ENCODE peak calls at places on chromosomes 13 and 19, in four cellular contexts. One of them, this sample, is unnamed.

GRCh38 chr19:33241091-33241529 is 15.5 kb upstream of the SLC7A10 start:
- DNase-seq in RWPE1: no peak
- DNase-seq in activated naive CD8-positive, alpha-beta T cell treated with anti-CD3 and anti-CD28 coated beads, Interleukin-2, amount 10 ng/mL, durations not matched to agents 7 days and 5 days: no peak
- DNase-seq in nephron progenitor cell: no peak
- DNase-seq in this sample: no peak

GRCh38 chr13:38543561-38543960 is 143.3 kb upstream of the FREM2 start:
- DNase-seq in RWPE1: no peak
- DNase-seq in activated naive CD8-positive, alpha-beta T cell treated with anti-CD3 and anti-CD28 coated beads, Interleukin-2, amount 10 ng/mL, durations not matched to agents 7 days and 5 days: no peak
- DNase-seq in nephron progenitor cell: no peak
- DNase-seq in this sample: no peak

GRCh38 chr13:30159446-30159839 is 147.9 kb downstream of the KATNAL1 start:
- DNase-seq in RWPE1: peak
- DNase-seq in activated naive CD8-positive, alpha-beta T cell treated with anti-CD3 and anti-CD28 coated beads, Interleukin-2, amount 10 ng/mL, durations not matched to agents 7 days and 5 days: no peak
- DNase-seq in nephron progenitor cell: no peak
- DNase-seq in this sample: peak

GRCh38 chr19:46984077-46985010 is 35.3 kb upstream of the NPAS1 start:
- DNase-seq in RWPE1: peak
- DNase-seq in activated naive CD8-positive, alpha-beta T cell treated with anti-CD3 and anti-CD28 coated beads, Interleukin-2, amount 10 ng/mL, durations not matched to agents 7 days and 5 days: no peak
- DNase-seq in nephron progenitor cell: no peak
- DNase-seq in this sample: no peak

GRCh38 chr19:19079571-19079970 is 15.8 kb downstream of the SLC25A42 start:
- DNase-seq in RWPE1: no peak
- DNase-seq in activated naive CD8-positive, alpha-beta T cell treated with anti-CD3 and anti-CD28 coated beads, Interleukin-2, amount 10 ng/mL, durations not matched to agents 7 days and 5 days: no peak
- DNase-seq in nephron progenitor cell: no peak
- DNase-seq in this sample: no peak

GRCh38 chr19:45311640-45312039 is 11.0 kb downstream of the CKM start:
- DNase-seq in RWPE1: no peak
- DNase-seq in activated naive CD8-positive, alpha-beta T cell treated with anti-CD3 and anti-CD28 coated beads, Interleukin-2, amount 10 ng/mL, durations not matched to agents 7 days and 5 days: no peak
- DNase-seq in nephron progenitor cell: no peak
- DNase-seq in this sample: no peak

GRCh38 chr13:20911037-20911436 is 8.5 kb upstream of the XPO4 start:
- DNase-seq in RWPE1: no peak
- DNase-seq in activated naive CD8-positive, alpha-beta T cell treated with anti-CD3 and anti-CD28 coated beads, Interleukin-2, amount 10 ng/mL, durations not matched to agents 7 days and 5 days: no peak
- DNase-seq in nephron progenitor cell: no peak
- DNase-seq in this sample: no peak

GRCh38 chr13:76803831-76804230 is 82.4 kb downstream of the KCTD12 start:
- DNase-seq in RWPE1: no peak
- DNase-seq in activated naive CD8-positive, alpha-beta T cell treated with anti-CD3 and anti-CD28 coated beads, Interleukin-2, amount 10 ng/mL, durations not matched to agents 7 days and 5 days: no peak
- DNase-seq in nephron progenitor cell: no peak
- DNase-seq in this sample: no peak

GRCh38 chr19:44696939-44697669 is 1.8 kb upstream of the CEACAM16 start:
- DNase-seq in RWPE1: no peak
- DNase-seq in activated naive CD8-positive, alpha-beta T cell treated with anti-CD3 and anti-CD28 coated beads, Interleukin-2, amount 10 ng/mL, durations not matched to agents 7 days and 5 days: no peak
- DNase-seq in nephron progenitor cell: no peak
- DNase-seq in this sample: no peak

GRCh38 chr19:41862445-41862986 is 2.5 kb downstream of the RPS19 start:
- DNase-seq in RWPE1: no peak
- DNase-seq in activated naive CD8-positive, alpha-beta T cell treated with anti-CD3 and anti-CD28 coated beads, Interleukin-2, amount 10 ng/mL, durations not matched to agents 7 days and 5 days: no peak
- DNase-seq in nephron progenitor cell: no peak
- DNase-seq in this sample: no peak

GRCh38 chr13:31807090-31807541 is 67.8 kb downstream of the RXFP2 start:
- DNase-seq in RWPE1: no peak
- DNase-seq in activated naive CD8-positive, alpha-beta T cell treated with anti-CD3 and anti-CD28 coated beads, Interleukin-2, amount 10 ng/mL, durations not matched to agents 7 days and 5 days: no peak
- DNase-seq in nephron progenitor cell: no peak
- DNase-seq in this sample: no peak

GRCh38 chr19:48963371-48964204 is 1.5 kb upstream of the FTL start:
- DNase-seq in RWPE1: peak
- DNase-seq in activated naive CD8-positive, alpha-beta T cell treated with anti-CD3 and anti-CD28 coated beads, Interleukin-2, amount 10 ng/mL, durations not matched to agents 7 days and 5 days: peak
- DNase-seq in nephron progenitor cell: peak
- DNase-seq in this sample: peak

GRCh38 chr13:109715902-109716301 is 70.5 kb downstream of the IRS2 start:
- DNase-seq in RWPE1: no peak
- DNase-seq in activated naive CD8-positive, alpha-beta T cell treated with anti-CD3 and anti-CD28 coated beads, Interleukin-2, amount 10 ng/mL, durations not matched to agents 7 days and 5 days: no peak
- DNase-seq in nephron progenitor cell: no peak
- DNase-seq in this sample: no peak

GRCh38 chr13:39095500-39095899 is 57.2 kb downstream of the NHLRC3 start:
- DNase-seq in RWPE1: no peak
- DNase-seq in activated naive CD8-positive, alpha-beta T cell treated with anti-CD3 and anti-CD28 coated beads, Interleukin-2, amount 10 ng/mL, durations not matched to agents 7 days and 5 days: no peak
- DNase-seq in nephron progenitor cell: no peak
- DNase-seq in this sample: no peak

GRCh38 chr19:55209430-55210119 is at the start of gene PTPRH:
- DNase-seq in RWPE1: no peak
- DNase-seq in activated naive CD8-positive, alpha-beta T cell treated with anti-CD3 and anti-CD28 coated beads, Interleukin-2, amount 10 ng/mL, durations not matched to agents 7 days and 5 days: no peak
- DNase-seq in nephron progenitor cell: no peak
- DNase-seq in this sample: no peak

GRCh38 chr13:35978607-35979316 is 152.4 kb downstream of the DCLK1 start:
- DNase-seq in RWPE1: peak
- DNase-seq in activated naive CD8-positive, alpha-beta T cell treated with anti-CD3 and anti-CD28 coated beads, Interleukin-2, amount 10 ng/mL, durations not matched to agents 7 days and 5 days: no peak
- DNase-seq in nephron progenitor cell: peak
- DNase-seq in this sample: peak

GRCh38 chr13:45073809-45074208 is 46.5 kb upstream of the GTF2F2 start:
- DNase-seq in RWPE1: no peak
- DNase-seq in activated naive CD8-positive, alpha-beta T cell treated with anti-CD3 and anti-CD28 coated beads, Interleukin-2, amount 10 ng/mL, durations not matched to agents 7 days and 5 days: no peak
- DNase-seq in nephron progenitor cell: no peak
- DNase-seq in this sample: no peak